ENCODE peak calls at places on chromosomes 16 and 17, in six cellular contexts. Q is ovary, Z is brain microvascular endothelial cell, N is K562, B is psoas muscle, T is A549. U is an unnamed sample.

GRCh38 chr17:17305282-17305801 is 2.2 kb downstream of the NT5M start:
- DNase-seq in Q (no peak), Z (no peak), N (peak), B (no peak), T (no peak), U (peak)

GRCh38 chr17:18938692-18939023 is 13.3 kb upstream of the SLC5A10 start:
- DNase-seq in Q (no peak), Z (no peak), N (no peak), B (no peak), T (no peak), U (no peak)

GRCh38 chr17:41659813-41660212 is 28.9 kb upstream of the EIF1 start:
- DNase-seq in Q (no peak), Z (no peak), N (no peak), B (peak), T (no peak), U (no peak)

GRCh38 chr17:80000955-80001354 is 34.7 kb downstream of the TBC1D16 start:
- DNase-seq in Q (no peak), Z (no peak), N (no peak), B (no peak), T (no peak), U (no peak)

GRCh38 chr17:80173916-80174315 is 4.1 kb downstream of the CARD14 start:
- DNase-seq in Q (no peak), Z (no peak), N (no peak), B (no peak), T (no peak), U (no peak)

GRCh38 chr16:88913870-88914269 is 47.4 kb upstream of the PABPN1L start:
- DNase-seq in Q (no peak), Z (no peak), N (no peak), B (no peak), T (no peak), U (no peak)

GRCh38 chr17:74280093-74280513 is 6.1 kb downstream of the DNAI2 start:
- DNase-seq in Q (no peak), Z (no peak), N (no peak), B (no peak), T (no peak), U (peak)

GRCh38 chr16:57610611-57611010 is 17.8 kb upstream of the ADGRG1 start:
- DNase-seq in Q (no peak), Z (no peak), N (no peak), B (no peak), T (no peak), U (no peak)

GRCh38 chr17:78524870-78525510 is 52.2 kb downstream of the DNAH17 start:
- DNase-seq in Q (no peak), Z (no peak), N (no peak), B (no peak), T (no peak), U (no peak)

GRCh38 chr16:66425651-66426050 is 1.4 kb upstream of the BEAN1 start:
- DNase-seq in Q (no peak), Z (no peak), N (no peak), B (no peak), T (no peak), U (no peak)

GRCh38 chr17:45703348-45703747 is 80.8 kb upstream of the CRHR1 start:
- DNase-seq in Q (no peak), Z (no peak), N (no peak), B (no peak), T (no peak), U (no peak)

GRCh38 chr16:9138731-9139501 is 47.5 kb downstream of the HAPSTR1 start:
- DNase-seq in Q (peak), Z (peak), N (peak), B (peak), T (peak), U (peak)

GRCh38 chr17:56665864-56666263 is 72.4 kb downstream of the NOG start:
- DNase-seq in Q (no peak), Z (no peak), N (no peak), B (no peak), T (no peak), U (no peak)

GRCh38 chr17:2068101-2068518 is 13.2 kb downstream of the HIC1 start:
- DNase-seq in Q (no peak), Z (peak), N (no peak), B (no peak), T (no peak), U (no peak)

DNA sequence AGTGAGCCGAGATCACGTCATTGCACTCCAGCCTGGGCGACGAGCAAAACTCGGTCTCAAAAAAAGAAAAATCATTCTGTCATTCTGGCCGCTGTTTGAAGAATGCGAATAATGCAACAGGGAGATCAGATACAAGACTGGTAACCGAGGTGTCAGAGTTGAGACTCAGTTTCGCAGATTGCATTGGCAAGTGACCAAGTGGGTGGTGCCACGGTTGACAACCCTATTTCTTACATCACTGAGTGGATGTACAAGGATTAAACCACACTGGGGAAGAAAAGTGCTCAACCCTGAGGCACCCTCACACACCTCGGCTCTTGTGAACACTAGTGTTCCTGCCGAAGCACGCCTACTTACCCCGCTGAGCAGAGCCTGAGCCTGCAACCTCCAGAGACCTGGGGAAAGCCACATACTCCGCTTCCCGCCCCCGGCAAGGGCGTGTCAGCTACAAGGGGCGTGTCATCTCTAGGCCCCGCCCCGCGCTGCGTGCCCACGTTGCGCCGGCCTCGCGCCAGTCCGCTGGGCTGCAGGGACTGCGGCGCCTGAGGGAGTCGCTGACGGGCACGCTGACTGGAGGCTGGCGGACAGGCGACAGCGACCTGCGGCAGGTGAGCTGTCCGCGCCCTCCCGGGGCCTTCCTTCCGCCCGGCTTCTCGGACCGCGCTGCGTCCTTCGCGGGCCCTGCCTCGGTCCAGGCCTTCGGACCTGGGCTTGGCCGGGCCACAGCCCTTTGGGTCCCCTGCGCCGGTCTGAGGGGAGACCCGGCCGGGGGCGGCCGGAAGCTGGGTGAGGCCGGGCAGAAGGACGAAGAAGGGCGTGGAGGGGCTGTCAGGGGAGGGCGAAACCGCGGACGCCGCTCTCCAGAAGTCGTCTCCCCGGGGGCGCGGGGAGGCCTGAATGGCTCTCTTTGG is at the start of gene HMOX2:
- DNase-seq in Q (peak), Z (peak), N (peak), B (peak), T (peak), U (peak)
- TF ChIP-seq CTCF in Q (no peak), Z (peak), N (peak), B (peak), T (peak), U (peak)

GRCh38 chr17:63431939-63432804 is 13.9 kb downstream of the CYB561 start:
- DNase-seq in Q (no peak), Z (no peak), N (peak), B (no peak), T (peak), U (no peak)

GRCh38 chr17:63431618-63431938 is 14.5 kb downstream of the CYB561 start:
- DNase-seq in Q (no peak), Z (no peak), N (no peak), B (no peak), T (no peak), U (no peak)

GRCh38 chr17:63435681-63436522 is 10.2 kb downstream of the CYB561 start:
- DNase-seq in Q (no peak), Z (no peak), N (peak), B (no peak), T (no peak), U (peak)

GRCh38 chr17:63434951-63435571 is 11.0 kb downstream of the CYB561 start:
- DNase-seq in Q (no peak), Z (no peak), N (no peak), B (peak), T (peak), U (no peak)

DNA sequence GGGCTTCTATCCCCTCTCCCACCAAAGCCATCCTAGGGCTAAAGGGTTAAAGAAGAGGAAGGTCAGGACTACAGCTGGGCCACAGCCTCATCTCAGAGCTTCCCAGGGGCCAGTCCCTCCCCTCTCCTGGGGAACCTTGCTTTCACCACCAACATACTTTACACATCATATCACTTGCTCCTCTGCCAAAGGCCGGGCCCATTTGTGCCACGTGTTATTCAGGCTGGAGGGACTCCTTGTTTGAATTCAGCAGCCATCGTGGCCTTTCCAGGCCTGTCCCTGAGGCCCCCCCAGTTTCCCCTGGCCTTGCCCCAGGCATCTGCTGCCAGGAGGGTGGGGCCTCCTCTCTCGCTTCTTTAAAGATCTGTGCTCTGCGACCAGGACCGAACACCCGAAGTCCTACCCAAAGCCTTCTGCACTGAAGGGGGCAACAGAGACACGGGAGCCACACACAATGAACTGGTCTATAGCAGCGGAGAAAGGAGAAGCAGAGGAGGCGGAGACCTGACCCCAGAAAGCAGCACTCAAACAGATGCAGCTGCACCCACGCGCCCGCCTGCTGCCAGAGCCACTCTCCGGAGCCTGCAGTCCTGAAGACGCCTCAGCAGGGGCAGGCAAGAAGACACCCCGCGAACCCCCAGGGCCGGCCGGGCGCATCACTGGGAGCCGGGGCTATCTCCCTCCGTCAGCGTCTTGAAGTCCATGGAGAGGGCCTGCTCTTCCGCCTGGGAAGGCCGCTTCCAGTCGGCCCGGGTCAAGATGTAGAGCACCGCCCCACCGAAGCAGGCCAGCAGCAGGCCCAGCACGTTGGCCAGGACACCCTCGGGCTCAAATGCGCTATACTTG is 12.1 kb downstream of the CYB561 start:
- DNase-seq in Q (peak), Z (peak), N (no peak), B (peak), T (peak), U (no peak)
- TF ChIP-seq CTCF in Q (no peak), Z (peak), N (no peak), B (no peak), T (no peak), U (no peak)

GRCh38 chr16:2090819-2091721 is 43.3 kb downstream of the TSC2 start:
- DNase-seq in Q (peak), Z (peak), N (peak), B (peak), T (peak), U (peak)
- TF ChIP-seq CTCF in Q (no peak), Z (no peak), N (no peak), B (peak), T (peak), U (no peak)

GRCh38 chr17:7186241-7186640 is 7.1 kb upstream of the ASGR1 start:
- DNase-seq in Q (no peak), Z (no peak), N (peak), B (no peak), T (peak), U (no peak)
- TF ChIP-seq CTCF in Q (no peak), Z (peak), N (peak), B (no peak), T (no peak), U (peak)

GRCh38 chr16:68000450-68000849 is 1.2 kb upstream of the DPEP2 start:
- DNase-seq in Q (no peak), Z (no peak), N (no peak), B (no peak), T (no peak), U (no peak)
- TF ChIP-seq CTCF in Q (no peak), Z (no peak), N (no peak), B (no peak), T (no peak), U (no peak)

U was measured in GM12865.